ENCODE peak calls at places on chromosomes 7 and 10, in four cellular contexts. Y is GM13976, P is RWPE1, E is cardiac muscle cell. M is an unnamed sample.

GRCh38 chr10:117946525-117947070 is 100.1 kb downstream of the RAB11FIP2 start:
- DNase-seq in P (no peak), Y (no peak), E (no peak), M (no peak)

GRCh38 chr10:70126700-70127395 is 5.8 kb downstream of the AIFM2 start:
- DNase-seq in Y (no peak), P (no peak), E (no peak), M (no peak)

GRCh38 chr7:123755345-123755744 is 6.5 kb upstream of the WASL start:
- DNase-seq in Y (no peak), E (no peak), P (no peak), M (no peak)

GRCh38 chr7:155230169-155230593 is 67.5 kb upstream of the INSIG1 start:
- DNase-seq in Y (no peak), E (peak; percentile 75), P (peak; percentile 97), M (no peak)

GRCh38 chr10:623477-624311 is 65.8 kb downstream of the DIP2C start:
- DNase-seq in E (no peak), P (no peak), Y (no peak), M (no peak)

GRCh38 chr10:3848768-3849643 is 64.0 kb upstream of the KLF6 start:
- DNase-seq in E (no peak), Y (no peak), P (peak; percentile 63), M (no peak)

GRCh38 chr7:46143949-46144917 is 223.2 kb upstream of the IGFBP3 start:
- DNase-seq in E (no peak), P (no peak), Y (no peak), M (no peak)

GRCh38 chr10:77629775-77630565 is 7.6 kb downstream of the KCNMA1 start:
- DNase-seq in Y (no peak), E (peak; percentile 39), P (no peak), M (no peak)

GRCh38 chr10:4661572-4662255 is 164.3 kb upstream of the AKR1E2 start:
- DNase-seq in P (no peak), Y (no peak), E (no peak), M (no peak)

GRCh38 chr10:100364735-100365391 is 17.8 kb downstream of the SCD start:
- DNase-seq in E (peak; percentile 81), Y (no peak), P (peak; percentile 94), M (no peak)

GRCh38 chr7:134515569-134516468 is 11.5 kb upstream of the AKR1B10 start:
- DNase-seq in P (peak; percentile 79), Y (no peak), E (peak; percentile 75), M (no peak)

GRCh38 chr7:70458195-70458695 is 673.7 kb upstream of the GALNT17 start:
- DNase-seq in P (no peak), E (no peak), Y (no peak), M (no peak)

GRCh38 chr7:78642751-78643150 is 810.7 kb downstream of the MAGI2 start:
- DNase-seq in E (no peak), Y (no peak), P (no peak), M (no peak)

GRCh38 chr7:95436407-95436806 is 1.6 kb upstream of the PON2 start:
- DNase-seq in E (no peak), P (no peak), Y (no peak), M (no peak)

GRCh38 chr7:158586499-158587191 is 978 bp downstream of the PTPRN2 start:
- DNase-seq in Y (no peak), P (no peak), E (no peak), M (no peak)

GRCh38 chr10:5688587-5688986 is 3.9 kb downstream of the TASOR2 start:
- DNase-seq in Y (no peak), P (no peak), E (no peak), M (no peak)

GRCh38 chr10:96670786-96671185 is 49.5 kb downstream of the PIK3AP1 start:
- DNase-seq in P (no peak), Y (no peak), E (no peak), M (no peak)

GRCh38 chr7:53326634-53327033 is 291.2 kb downstream of the POM121L12 start:
- DNase-seq in Y (no peak), P (no peak), E (no peak), M (no peak)

GRCh38 chr10:71850021-71850744 is 868 bp downstream of the PSAP start:
- DNase-seq in P (no peak), Y (no peak), E (no peak), M (no peak)

DNA sequence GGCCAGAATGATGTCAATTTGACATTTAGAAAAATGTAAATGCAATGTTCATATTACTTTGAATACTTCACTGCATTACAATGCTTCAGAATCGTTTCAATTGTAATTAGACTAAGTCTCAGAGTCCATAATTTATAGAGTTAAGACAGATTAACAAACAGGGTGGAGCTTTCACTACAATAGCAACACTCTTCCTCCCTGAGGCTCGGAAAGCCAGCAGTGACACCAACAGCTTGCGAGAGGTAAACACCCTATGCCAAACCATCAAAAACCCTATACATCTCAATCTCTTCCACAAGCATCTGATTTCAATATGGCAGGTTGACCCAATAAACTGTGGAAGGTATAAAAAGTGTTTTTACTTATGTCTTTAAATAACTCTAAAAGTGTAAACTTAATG is 72.2 kb downstream of the DOCK4 start:
- DNase-seq in Y (no peak), E (no peak), P (no peak), M (no peak)
- TF ChIP-seq CTCF in Y (no peak), E (no peak), P (no peak), M (no peak)

DNA sequence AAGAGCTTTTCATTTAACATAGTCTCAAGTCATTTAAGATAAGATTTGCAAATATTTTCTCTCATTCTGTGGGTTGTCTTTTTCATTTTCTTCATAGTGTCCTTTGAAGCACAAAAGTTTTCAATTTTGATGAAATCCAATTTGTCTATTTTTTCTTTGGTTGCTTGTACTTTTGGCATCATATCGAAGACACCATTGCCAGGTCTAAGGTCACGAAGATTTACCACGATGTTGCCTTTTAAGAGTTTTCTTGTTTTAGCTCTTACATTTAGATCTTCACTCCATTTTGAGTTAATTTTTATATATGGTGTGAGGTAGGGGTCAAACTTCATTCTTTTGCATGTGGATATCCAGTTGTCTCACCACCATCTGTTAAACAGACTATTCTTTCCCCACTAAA is 34.7 kb downstream of the TMEM270 start:
- DNase-seq in Y (no peak), P (no peak), E (no peak), M (no peak)
- TF ChIP-seq CTCF in Y (no peak), P (no peak), E (no peak), M (no peak)

GRCh38 chr10:75592888-75593643 is 161.6 kb downstream of the LRMDA start:
- DNase-seq in P (no peak), Y (no peak), E (peak; percentile 29), M (no peak)
- TF ChIP-seq CTCF in P (no peak), Y (no peak), E (no peak), M (no peak)

GRCh38 chr7:127578711-127579275 is 6.6 kb downstream of the GCC1 start:
- DNase-seq in Y (no peak), P (no peak), E (no peak), M (no peak)

GRCh38 chr7:127582361-127582760 is 3.0 kb downstream of the GCC1 start:
- DNase-seq in Y (no peak), E (peak; percentile 79), P (no peak), M (no peak)

GRCh38 chr7:127580612-127581011 is 4.8 kb downstream of the GCC1 start:
- DNase-seq in Y (no peak), E (no peak), P (no peak), M (no peak)

GRCh38 chr7:127581716-127582115 is 3.7 kb downstream of the GCC1 start:
- DNase-seq in P (no peak), E (peak; percentile 30), Y (no peak), M (no peak)

DNA sequence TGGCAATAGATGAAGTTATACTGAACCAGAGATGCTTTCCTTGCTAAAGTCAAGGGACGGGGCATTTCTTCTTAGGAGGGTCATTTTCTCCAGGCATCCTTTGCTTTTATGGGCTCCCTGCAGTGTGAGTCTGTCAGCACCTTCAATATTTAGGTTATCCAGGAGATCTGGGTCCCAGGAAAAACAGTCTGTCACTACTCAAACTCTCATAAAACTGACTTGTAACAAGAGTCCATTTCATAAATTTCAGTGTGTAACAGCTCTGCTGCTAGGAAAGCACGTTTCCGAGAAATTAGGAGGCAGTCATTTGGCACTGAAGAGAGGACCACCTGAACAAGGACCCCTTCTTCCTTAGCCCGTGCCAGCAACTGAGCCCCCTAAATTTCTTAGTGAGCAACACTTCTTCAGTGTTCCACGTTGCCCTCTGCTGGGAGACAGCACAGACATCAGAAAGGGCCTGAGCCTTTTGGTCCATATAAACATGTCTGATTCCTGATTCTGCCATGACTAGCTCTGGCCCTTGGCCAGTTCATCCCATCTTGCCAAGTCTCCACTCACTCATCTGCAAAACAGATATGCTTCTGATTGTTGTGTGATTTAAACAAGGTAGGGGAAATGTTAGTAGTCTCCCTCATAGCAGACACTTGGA is 7.2 kb downstream of the GCC1 start:
- DNase-seq in E (peak; percentile 26), P (no peak), Y (no peak), M (no peak)
- TF ChIP-seq CTCF in E (peak; percentile 18), P (no peak), Y (peak; percentile 27), M (peak; percentile 34)